ENCODE peak calls at places on chromosomes 16 and 17, in nine cellular contexts. C, W, F, M, R, J, G, U and B are unnamed samples.

GRCh38 chr17:80877095-80877828 is 114.4 kb upstream of the CHMP6 start:
- DNase-seq in C (no peak), W (no peak), F (no peak), M (no peak), R (no peak), J (no peak), G (no peak), U (no peak), B (no peak)

GRCh38 chr16:50260206-50261159 is 5.9 kb upstream of the ADCY7 start:
- DNase-seq in C (no peak), W (no peak), F (no peak), M (no peak), R (no peak), J (no peak), G (no peak), U (no peak), B (no peak)

GRCh38 chr17:60398227-60398959 is 6.5 kb upstream of the USP32 start:
- DNase-seq in C (no peak), W (no peak), F (no peak), M (no peak), R (no peak), J (no peak), G (no peak), U (no peak), B (no peak)

GRCh38 chr16:67718668-67719047 is 458 bp downstream of the GFOD2 start:
- DNase-seq in C (no peak), W (no peak), F (no peak), M (no peak), R (no peak), J (no peak), G (peak), U (no peak), B (peak)

GRCh38 chr16:17589898-17590297 is 119.1 kb upstream of the XYLT1 start:
- DNase-seq in C (no peak), W (no peak), F (no peak), M (no peak), R (no peak), J (no peak), G (no peak), U (no peak), B (no peak)

GRCh38 chr16:81600275-81600674 is 155.7 kb downstream of the CMIP start:
- DNase-seq in C (peak), W (no peak), F (peak), M (no peak), R (no peak), J (no peak), G (no peak), U (no peak), B (peak)

GRCh38 chr17:77282524-77283515 is 142.1 kb downstream of the SEC14L1 start:
- DNase-seq in C (peak), W (no peak), F (peak), M (no peak), R (peak), J (no peak), G (no peak), U (no peak), B (no peak)

GRCh38 chr17:13851889-13852288 is 217.4 kb upstream of the COX10 start:
- DNase-seq in C (no peak), W (no peak), F (no peak), M (no peak), R (no peak), J (no peak), G (no peak), U (no peak), B (no peak)

GRCh38 chr16:74275031-74275636 is 21.5 kb upstream of the PSMD7 start:
- DNase-seq in C (peak), W (no peak), F (no peak), M (peak), R (no peak), J (no peak), G (peak), U (no peak), B (peak)

GRCh38 chr17:42428141-42428944 is 5.3 kb upstream of the CAVIN1 start:
- DNase-seq in C (peak), W (no peak), F (peak), M (peak), R (peak), J (no peak), G (peak), U (peak), B (peak)

GRCh38 chr17:37820313-37821024 is 75.6 kb upstream of the HNF1B start:
- DNase-seq in C (no peak), W (no peak), F (no peak), M (no peak), R (no peak), J (no peak), G (no peak), U (no peak), B (no peak)

GRCh38 chr16:27571433-27572306 is 21.7 kb downstream of the KATNIP start:
- DNase-seq in C (no peak), W (peak), F (no peak), M (no peak), R (no peak), J (no peak), G (no peak), U (no peak), B (no peak)

GRCh38 chr16:2952679-2953078 is 11.4 kb upstream of the KREMEN2 start:
- DNase-seq in C (no peak), W (peak), F (peak), M (no peak), R (no peak), J (no peak), G (no peak), U (no peak), B (no peak)

GRCh38 chr17:35376245-35376644 is 2.8 kb upstream of the SLFN11 start:
- DNase-seq in C (no peak), W (no peak), F (no peak), M (no peak), R (no peak), J (no peak), G (no peak), U (no peak), B (peak)

GRCh38 chr17:65431116-65431515 is 130.3 kb downstream of the AXIN2 start:
- DNase-seq in C (no peak), W (no peak), F (no peak), M (no peak), R (no peak), J (no peak), G (no peak), U (no peak), B (no peak)

GRCh38 chr17:61668486-61668885 is 77.5 kb upstream of the NACA2 start:
- DNase-seq in C (no peak), W (no peak), F (no peak), M (no peak), R (no peak), J (no peak), G (no peak), U (no peak), B (no peak)

GRCh38 chr17:81884968-81885367 is 6.4 kb downstream of the ALYREF start:
- DNase-seq in C (peak), W (peak), F (no peak), M (no peak), R (no peak), J (no peak), G (no peak), U (no peak), B (no peak)
- H3K27ac ChIP-seq in C (no peak), W (no peak), F (no peak), M (peak), R (no peak), J (no peak), G (no peak), U (no peak), B (no peak)

DNA sequence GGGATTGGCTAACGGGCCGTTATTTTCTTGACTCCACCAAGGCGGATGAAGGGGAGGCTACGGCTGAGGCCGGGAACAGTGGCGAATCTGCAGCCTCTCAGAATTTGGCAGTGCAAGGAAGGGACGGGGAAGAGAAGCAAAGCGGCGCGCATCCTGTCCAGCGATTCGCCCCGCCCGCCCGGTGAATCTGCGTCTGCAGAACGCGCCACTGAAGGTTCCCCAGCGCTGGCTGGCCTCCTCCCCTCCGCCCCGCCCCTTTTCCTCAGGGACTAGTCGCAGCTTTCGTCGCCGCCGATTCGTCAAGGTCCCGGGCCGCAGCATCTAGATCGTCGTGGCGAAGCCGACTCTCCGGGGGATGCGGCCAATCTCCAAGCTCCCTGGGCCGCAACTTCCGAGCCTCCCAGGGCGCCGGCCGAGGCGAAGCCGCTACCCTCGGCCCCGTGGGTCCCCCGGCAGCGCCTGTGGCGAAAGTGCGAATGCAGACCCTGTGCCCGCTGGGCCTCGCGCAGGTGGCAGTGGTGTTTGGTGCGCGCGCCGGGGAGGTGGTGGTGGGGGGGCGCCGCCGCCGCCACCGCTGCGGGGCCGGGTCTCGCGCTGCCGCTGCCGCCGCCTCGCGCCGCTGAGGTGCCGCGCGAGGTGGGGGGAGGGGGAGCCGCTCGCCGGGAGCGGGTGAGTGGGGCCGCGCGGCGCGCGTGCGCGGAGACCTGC is at the start of gene SETD1A:
- DNase-seq in C (peak), W (peak), F (peak), M (peak), R (peak), J (peak), G (peak), U (peak), B (peak)
- TF ChIP-seq POLR2AphosphoS5 in C (no peak), W (peak), F (peak), M (peak), R (peak), J (peak), G (peak), U (peak), B (no peak)

GRCh38 chr17:33981713-33982601 is 273.1 kb upstream of the CCL2 start:
- DNase-seq in C (no peak), W (no peak), F (no peak), M (no peak), R (no peak), J (no peak), G (no peak), U (no peak), B (no peak)
- H3K27ac ChIP-seq in C (no peak), W (no peak), F (no peak), M (no peak), R (no peak), J (no peak), G (no peak), U (no peak), B (no peak)

DNA sequence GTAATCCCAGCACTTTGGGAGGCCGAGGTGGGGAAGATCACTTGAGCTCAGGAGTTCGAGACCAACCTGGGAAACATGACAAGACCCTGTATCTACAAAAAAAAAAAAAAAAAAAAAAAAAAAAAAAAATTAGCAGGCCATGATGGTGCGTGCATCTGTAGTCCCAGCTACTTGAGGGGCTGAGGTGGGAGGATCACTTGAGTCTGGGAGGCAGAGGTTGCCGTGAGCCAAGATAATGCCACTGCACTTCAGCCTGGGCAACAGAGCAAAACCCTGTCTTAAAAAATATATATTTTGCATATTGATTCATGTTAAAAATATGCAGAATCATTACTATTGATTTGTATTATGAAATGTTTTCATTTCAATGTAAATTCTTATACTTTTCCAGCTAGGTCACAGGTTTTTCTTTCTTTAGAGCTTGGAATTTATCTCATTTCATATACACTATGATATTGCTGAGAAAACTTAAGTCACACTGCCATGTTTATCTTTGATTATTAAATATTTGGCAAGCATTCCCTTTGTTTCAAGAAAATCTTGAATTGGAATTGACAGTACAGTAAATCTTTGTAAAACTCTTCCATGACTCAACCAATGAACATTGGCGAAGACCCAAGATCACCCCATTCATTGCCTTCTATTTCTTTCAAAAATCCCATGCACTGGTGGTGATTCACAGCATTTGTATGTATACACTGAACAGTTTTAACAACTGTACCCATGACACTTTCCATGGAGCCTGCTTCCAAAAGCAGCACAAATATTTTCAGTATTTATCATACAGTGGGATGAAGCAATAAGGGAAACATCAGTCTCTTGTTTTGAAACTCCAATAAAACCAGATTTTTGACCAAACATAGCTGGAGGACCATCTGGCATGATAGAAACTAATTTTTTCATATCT is 83.5 kb upstream of the TNRC6A start:
- DNase-seq in C (no peak), W (no peak), F (no peak), M (peak), R (no peak), J (no peak), G (no peak), U (no peak), B (peak)
- TF ChIP-seq POLR2AphosphoS5 in C (peak), W (peak), F (peak), M (no peak), R (peak), J (peak), G (no peak), U (no peak), B (peak)

DNA sequence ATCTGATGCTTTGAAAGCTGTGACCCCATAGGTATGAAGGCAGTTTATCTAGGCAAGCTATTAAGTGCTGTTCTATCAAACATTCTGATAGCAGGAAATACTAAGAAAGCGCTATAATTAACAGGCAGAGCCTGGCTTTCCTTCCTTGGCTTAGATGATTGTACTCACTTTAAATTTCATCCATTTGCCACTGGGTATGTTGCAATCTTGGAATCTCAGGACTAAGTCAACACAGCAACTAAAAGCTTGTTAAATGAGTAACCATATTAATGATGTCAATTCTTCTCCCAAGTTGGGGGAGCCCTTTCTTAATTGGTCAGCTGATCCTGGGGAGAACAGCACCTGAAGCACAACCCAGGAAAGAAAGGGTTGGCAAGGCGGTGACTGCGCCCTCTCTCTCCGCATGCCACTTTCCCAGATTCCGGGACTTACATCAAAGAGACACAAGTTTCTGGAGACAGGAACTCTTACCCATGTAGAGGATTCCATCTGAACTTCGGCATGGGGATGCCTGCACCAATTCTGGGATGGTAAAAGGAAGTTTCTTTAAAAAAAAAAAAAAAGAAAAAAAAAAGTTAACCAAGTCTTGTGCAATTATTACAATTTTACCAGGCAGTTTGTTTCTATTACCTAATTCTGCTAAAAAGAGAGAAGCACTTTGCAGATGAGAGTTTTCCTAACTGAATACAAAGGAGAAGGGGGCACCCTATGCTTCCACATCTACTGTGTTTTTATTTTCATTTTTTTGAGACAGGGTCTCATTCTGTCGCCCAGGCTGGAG is 54.5 kb upstream of the ICAM2 start:
- DNase-seq in C (no peak), W (no peak), F (peak), M (no peak), R (peak), J (no peak), G (no peak), U (no peak), B (no peak)
- H3K27ac ChIP-seq in C (no peak), W (peak), F (peak), M (no peak), R (peak), J (peak), G (no peak), U (no peak), B (no peak)

DNA sequence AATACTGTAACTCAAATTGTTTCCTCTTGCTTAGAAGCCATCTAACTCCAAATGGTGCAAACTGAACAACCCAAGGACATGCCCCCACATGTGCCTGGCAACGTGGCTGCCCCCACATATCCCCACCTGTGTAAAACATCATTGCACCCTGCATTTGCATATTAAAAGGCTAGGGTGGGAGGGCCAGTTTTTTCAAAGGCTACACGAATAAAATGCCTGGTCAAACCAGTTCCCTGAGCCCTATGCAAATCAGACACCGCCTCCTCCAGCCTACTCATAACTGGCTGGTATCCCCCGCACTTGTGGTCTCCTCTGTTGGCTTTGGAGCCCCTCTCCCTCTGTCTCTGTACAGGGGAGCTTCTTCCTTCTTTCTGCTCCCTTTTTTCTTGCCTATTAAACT is 26.7 kb downstream of the C16orf54 start:
- DNase-seq in C (no peak), W (no peak), F (no peak), M (no peak), R (no peak), J (no peak), G (peak), U (no peak), B (no peak)
- TF ChIP-seq POLR2AphosphoS5 in C (no peak), W (no peak), F (no peak), M (no peak), R (no peak), J (no peak), G (no peak), U (no peak), B (no peak)

GRCh38 chr16:87848676-87849345 is 20.5 kb downstream of the SLC7A5 start:
- DNase-seq in C (no peak), W (peak), F (no peak), M (no peak), R (peak), J (no peak), G (no peak), U (no peak), B (no peak)

GRCh38 chr16:87846705-87847466 is 22.4 kb downstream of the SLC7A5 start:
- DNase-seq in C (no peak), W (peak), F (no peak), M (no peak), R (no peak), J (no peak), G (no peak), U (no peak), B (no peak)

GRCh38 chr16:87847785-87848675 is 21.3 kb downstream of the SLC7A5 start:
- DNase-seq in C (no peak), W (peak), F (no peak), M (no peak), R (peak), J (no peak), G (no peak), U (no peak), B (no peak)

GRCh38 chr16:87845807-87846619 is 23.3 kb downstream of the SLC7A5 start:
- DNase-seq in C (no peak), W (peak), F (no peak), M (no peak), R (no peak), J (no peak), G (no peak), U (no peak), B (no peak)

GRCh38 chr16:87847467-87847784 is 21.9 kb downstream of the SLC7A5 start:
- DNase-seq in C (no peak), W (no peak), F (no peak), M (no peak), R (no peak), J (no peak), G (no peak), U (no peak), B (no peak)
- H3K27ac ChIP-seq in C (no peak), W (no peak), F (no peak), M (peak), R (peak), J (no peak), G (peak), U (no peak), B (no peak)

GRCh38 chr17:43720311-43721060 is 38.1 kb downstream of the SOST start:
- DNase-seq in C (peak), W (peak), F (peak), M (no peak), R (peak), J (peak), G (peak), U (no peak), B (peak)
- TF ChIP-seq POLR2AphosphoS5 in C (peak), W (peak), F (peak), M (no peak), R (peak), J (peak), G (peak), U (no peak), B (peak)